ENCODE peak calls at places on chromosomes 16 and 17, in nine cellular contexts. V is hepatocyte, R is HCT116, S is brain microvascular endothelial cell, Q is uterus, J is IMR-90, K is endodermal cell, N is heart left ventricle, I is psoas muscle. D is an unnamed sample. For H3K36me3, the result is how much of the 10 kb centered on the place peaks cover.

GRCh38 chr16:86490859-86491642 is 19.3 kb upstream of the FOXF1 start:
- DNase-seq in V (no peak), R (no peak), S (no peak), Q (no peak), J (peak), K (no peak), N (no peak), I (no peak), D (no peak)

GRCh38 chr17:70976447-70976846 is 807.1 kb downstream of the KCNJ2 start:
- DNase-seq in V (no peak), R (no peak), S (no peak), Q (no peak), J (no peak), K (no peak), N (no peak), I (no peak), D (no peak)

GRCh38 chr17:42275527-42276358 is 448 bp downstream of the STAT5B start:
- DNase-seq in V (peak), R (no peak), S (peak), Q (peak), J (peak), K (peak), N (no peak), I (no peak), D (no peak)

GRCh38 chr17:72717676-72718075 is 374.8 kb downstream of the SLC39A11 start:
- DNase-seq in V (no peak), R (peak), S (no peak), Q (no peak), J (no peak), K (no peak), N (no peak), I (no peak), D (no peak)

GRCh38 chr16:19830902-19831555 is 53.6 kb downstream of the GPRC5B start:
- DNase-seq in V (no peak), R (no peak), S (no peak), Q (no peak), J (no peak), K (no peak), N (no peak), I (no peak), D (no peak)

GRCh38 chr16:50718061-50718760 is 23.7 kb upstream of the CYLD start:
- DNase-seq in V (no peak), R (no peak), S (no peak), Q (no peak), J (peak), K (no peak), N (no peak), I (no peak), D (no peak)

GRCh38 chr17:15278381-15278780 is 13.3 kb upstream of the PMP22 start:
- DNase-seq in V (no peak), R (no peak), S (no peak), Q (no peak), J (no peak), K (peak), N (no peak), I (no peak), D (no peak)

GRCh38 chr16:68126395-68126794 is 41.2 kb downstream of the NFATC3 start:
- DNase-seq in V (no peak), R (no peak), S (no peak), Q (no peak), J (no peak), K (no peak), N (no peak), I (no peak), D (no peak)

GRCh38 chr17:45733781-45734180 is 50.3 kb upstream of the CRHR1 start:
- DNase-seq in V (no peak), R (no peak), S (no peak), Q (no peak), J (no peak), K (peak), N (no peak), I (no peak), D (no peak)

GRCh38 chr16:29925173-29925804 is 737 bp downstream of the KCTD13 start:
- DNase-seq in V (no peak), R (no peak), S (no peak), Q (no peak), J (no peak), K (peak), N (no peak), I (no peak), D (no peak)

GRCh38 chr17:13162361-13162760 is 144.5 kb upstream of the ELAC2 start:
- DNase-seq in V (no peak), R (no peak), S (no peak), Q (no peak), J (no peak), K (no peak), N (no peak), I (no peak), D (no peak)

GRCh38 chr17:68518063-68518815 is 6.0 kb downstream of the PRKAR1A start:
- DNase-seq in V (no peak), R (no peak), S (no peak), Q (no peak), J (no peak), K (peak), N (no peak), I (no peak), D (no peak)

GRCh38 chr16:14562691-14563491 is 67.2 kb downstream of the PARN start:
- DNase-seq in V (peak), R (no peak), S (peak), Q (no peak), J (peak), K (no peak), N (peak), I (peak), D (peak)

GRCh38 chr16:55502801-55503366 is 6.0 kb upstream of the LPCAT2 start:
- DNase-seq in V (peak), R (peak), S (peak), Q (peak), J (peak), K (peak), N (peak), I (peak), D (no peak)

GRCh38 chr16:82563401-82563800 is 63.4 kb upstream of the CDH13 start:
- DNase-seq in V (no peak), R (no peak), S (no peak), Q (no peak), J (no peak), K (no peak), N (no peak), I (no peak), D (no peak)

GRCh38 chr17:78738245-78738644 is 43.8 kb downstream of the CYTH1 start:
- DNase-seq in V (peak), R (no peak), S (no peak), Q (no peak), J (no peak), K (peak), N (no peak), I (no peak), D (no peak)

GRCh38 chr16:73020409-73020884 is 27.5 kb downstream of the ZFHX3 start:
- DNase-seq in V (peak), R (peak), S (peak), Q (no peak), J (peak), K (peak), N (peak), I (peak), D (peak)

GRCh38 chr17:67200727-67201301 is 44.2 kb downstream of the HELZ start:
- DNase-seq in V (no peak), R (peak), S (no peak), Q (no peak), J (no peak), K (no peak), N (no peak), I (no peak), D (peak)

GRCh38 chr17:27805520-27806146 is 5.3 kb upstream of the NOS2 start:
- DNase-seq in V (peak), R (peak), S (peak), Q (peak), J (peak), K (peak), N (peak), I (peak), D (peak)

GRCh38 chr16:55146939-55147338 is 177.1 kb upstream of the IRX6 start:
- DNase-seq in V (peak), R (no peak), S (no peak), Q (no peak), J (no peak), K (no peak), N (no peak), I (no peak), D (no peak)

GRCh38 chr17:60247836-60248461 is 98.2 kb downstream of the CA4 start:
- DNase-seq in V (no peak), R (no peak), S (no peak), Q (no peak), J (no peak), K (no peak), N (no peak), I (no peak), D (no peak)

GRCh38 chr17:14737984-14738651 is 437.2 kb downstream of the HS3ST3B1 start:
- DNase-seq in V (peak), R (no peak), S (peak), Q (no peak), J (peak), K (peak), N (peak), I (peak), D (peak)

DNA sequence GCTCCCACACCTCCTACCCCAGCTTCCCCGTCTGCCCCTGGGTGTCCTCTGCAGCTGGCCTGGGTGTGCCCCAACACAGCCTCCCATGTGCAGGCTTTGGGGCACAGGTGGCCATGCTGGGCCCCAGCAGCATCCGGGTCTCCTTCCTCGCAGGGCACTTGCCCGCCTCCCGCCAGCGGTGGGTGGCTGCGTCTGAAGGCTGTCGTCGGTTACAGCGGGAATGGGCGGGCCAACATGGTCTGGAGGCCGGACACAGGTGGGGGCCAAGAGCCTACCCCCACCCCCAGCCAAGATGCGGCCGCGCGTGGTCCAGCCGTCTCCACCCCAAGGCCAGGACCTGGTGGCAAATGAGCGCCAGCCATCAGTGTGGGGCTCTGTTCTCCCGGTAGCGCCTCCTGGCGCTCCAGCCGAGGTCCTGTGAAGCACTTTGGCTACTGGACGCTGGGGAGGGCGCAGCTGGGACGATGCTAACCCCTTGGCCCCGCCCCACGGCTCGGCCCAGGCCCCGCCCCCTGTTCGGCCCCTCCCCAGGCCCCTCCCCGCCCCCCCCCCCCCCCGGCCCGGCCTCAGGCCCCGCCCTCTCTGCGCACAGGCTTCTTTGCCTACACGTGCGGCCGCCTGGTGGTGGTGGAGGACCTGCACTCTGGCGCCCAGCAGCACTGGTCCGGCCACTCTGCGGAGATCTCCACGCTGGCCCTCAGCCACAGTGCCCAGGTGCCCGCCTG is 7.3 kb upstream of the RHOT2 start:
- DNase-seq in V (peak), R (peak), S (peak), Q (peak), J (peak), K (peak), N (peak), I (peak), D (peak)
- H3K4me3 ChIP-seq in V (no peak), R (no peak), S (peak), Q (no peak), J (no peak), K (no peak), N (peak), I (peak), D (no peak)

DNA sequence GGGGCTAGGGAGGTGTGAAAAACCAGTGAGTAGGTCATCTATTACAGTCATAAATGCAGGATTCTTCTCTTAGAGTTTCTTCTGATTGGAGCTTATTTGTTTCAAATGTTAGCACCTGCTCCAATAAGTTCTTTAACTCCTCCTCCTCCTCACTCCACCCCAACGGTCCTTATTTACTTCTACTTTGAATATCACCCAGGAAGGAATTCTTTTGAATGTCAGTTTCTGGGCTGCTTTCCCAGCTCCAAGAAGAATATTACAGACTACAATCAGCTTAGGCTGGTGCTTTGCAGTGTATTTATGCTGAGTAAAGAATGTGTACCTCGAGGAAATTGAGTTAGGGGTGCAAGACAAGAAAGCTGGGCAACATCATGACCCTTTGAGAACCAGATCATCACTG is 30.8 kb downstream of the MAP3K3 start:
- DNase-seq in V (no peak), R (no peak), S (no peak), Q (no peak), J (no peak), K (no peak), N (no peak), I (no peak), D (no peak)
- H3K36me3 ChIP-seq in V (under half), R (under half), S (under half), Q (under half), J (under half), K (under half), N (half or more), I (half or more), D (under half)

GRCh38 chr16:47045459-47045858 is 72.0 kb upstream of the DNAJA2 start:
- DNase-seq in V (no peak), R (no peak), S (no peak), Q (no peak), J (no peak), K (no peak), N (no peak), I (no peak), D (no peak)

GRCh38 chr16:47043970-47044684 is 70.7 kb upstream of the DNAJA2 start:
- DNase-seq in V (no peak), R (no peak), S (no peak), Q (no peak), J (no peak), K (no peak), N (peak), I (no peak), D (no peak)

GRCh38 chr16:47043200-47043599 is 69.7 kb upstream of the DNAJA2 start:
- DNase-seq in V (no peak), R (no peak), S (no peak), Q (no peak), J (no peak), K (no peak), N (no peak), I (no peak), D (no peak)

GRCh38 chr16:47046726-47047602 is 73.5 kb upstream of the DNAJA2 start:
- DNase-seq in V (no peak), R (no peak), S (no peak), Q (no peak), J (no peak), K (no peak), N (no peak), I (no peak), D (no peak)

DNA sequence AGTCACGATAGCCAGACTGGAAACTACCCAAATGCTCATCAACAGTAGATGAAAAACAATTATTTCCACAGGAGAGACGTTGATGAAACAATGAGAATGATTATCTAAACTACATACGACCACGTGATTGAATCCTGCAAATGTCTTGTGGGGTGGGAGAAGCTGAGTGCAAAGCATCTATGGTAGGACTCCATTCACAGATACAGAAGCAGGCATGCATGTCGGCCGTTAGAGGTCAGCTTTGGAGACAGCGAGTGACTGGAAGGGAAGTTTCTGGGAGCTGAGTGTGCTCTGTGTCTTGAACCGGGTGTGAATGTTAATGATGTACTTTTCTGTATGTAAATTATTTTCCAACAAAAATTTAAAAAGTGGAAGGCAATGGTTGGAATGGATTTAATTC is 71.5 kb upstream of the DNAJA2 start:
- DNase-seq in V (no peak), R (no peak), S (no peak), Q (no peak), J (no peak), K (no peak), N (no peak), I (no peak), D (no peak)
- TF ChIP-seq CTCF in V (peak), R (no peak), S (peak), Q (no peak), J (no peak), K (peak), N (no peak), I (no peak), D (no peak)

GRCh38 chr17:56244268-56244890 is 91.1 kb downstream of the ANKFN1 start:
- DNase-seq in V (no peak), R (no peak), S (no peak), Q (no peak), J (no peak), K (no peak), N (no peak), I (no peak), D (no peak)

DNA sequence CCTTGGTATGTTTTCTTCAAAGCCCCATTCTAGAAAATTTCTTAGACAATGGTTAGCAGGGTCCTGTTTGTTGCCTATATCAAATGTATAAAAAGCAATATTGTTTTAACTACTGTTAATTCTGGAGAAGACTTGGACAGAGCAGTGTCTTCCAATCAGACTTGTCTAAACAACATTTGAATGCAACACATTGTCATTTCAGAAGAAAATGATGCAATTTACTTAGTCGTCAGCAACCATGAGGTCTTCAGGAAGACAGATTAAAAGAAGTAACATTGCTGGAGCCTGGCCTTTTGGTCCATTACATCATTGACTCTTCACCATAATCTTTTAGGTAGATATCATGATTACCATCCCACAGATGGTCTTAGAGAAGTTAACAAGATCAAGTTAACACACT is 94.5 kb downstream of the ANKFN1 start:
- DNase-seq in V (no peak), R (no peak), S (no peak), Q (no peak), J (no peak), K (no peak), N (no peak), I (no peak), D (no peak)
- H3K4me3 ChIP-seq in V (no peak), R (no peak), S (no peak), Q (no peak), J (no peak), K (no peak), N (no peak), I (no peak), D (no peak)

GRCh38 chr17:10120749-10121148 is 77.7 kb downstream of the GAS7 start:
- DNase-seq in V (no peak), R (no peak), S (no peak), Q (no peak), J (peak), K (peak), N (no peak), I (no peak), D (no peak)

GRCh38 chr17:10125761-10126553 is 72.4 kb downstream of the GAS7 start:
- DNase-seq in V (peak), R (no peak), S (no peak), Q (peak), J (peak), K (peak), N (no peak), I (no peak), D (no peak)

GRCh38 chr17:10120113-10120485 is 78.3 kb downstream of the GAS7 start:
- DNase-seq in V (no peak), R (no peak), S (no peak), Q (no peak), J (no peak), K (no peak), N (no peak), I (no peak), D (no peak)

GRCh38 chr17:10121971-10122707 is 76.3 kb downstream of the GAS7 start:
- DNase-seq in V (no peak), R (no peak), S (no peak), Q (peak), J (peak), K (peak), N (no peak), I (peak), D (no peak)

DNA sequence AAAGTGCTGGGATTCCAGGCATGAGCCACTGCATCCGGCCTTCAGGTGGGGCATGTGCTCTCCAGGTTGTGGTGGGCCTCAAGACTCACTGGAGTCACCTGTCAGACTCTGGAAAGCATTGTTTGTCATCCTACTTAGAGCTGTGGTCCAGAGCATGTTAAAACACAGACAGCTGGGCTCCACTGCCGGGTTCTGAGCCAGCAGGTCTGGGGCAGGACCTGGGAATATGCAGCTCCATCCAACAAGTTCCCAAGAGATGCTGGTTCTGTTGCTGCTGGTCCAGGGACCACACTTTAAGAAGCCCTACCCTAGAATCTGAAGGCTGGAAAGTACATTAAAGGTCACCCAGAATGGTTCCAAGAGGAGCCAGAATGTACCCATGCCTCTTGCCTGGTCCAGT is 75.3 kb downstream of the GAS7 start:
- DNase-seq in V (no peak), R (no peak), S (no peak), Q (no peak), J (no peak), K (peak), N (no peak), I (no peak), D (no peak)
- H3K36me3 ChIP-seq in V (under half), R (under half), S (under half), Q (under half), J (under half), K (under half), N (under half), I (under half), D (under half)

GRCh38 chr16:58755989-58756649 is 22.0 kb upstream of the GOT2 start:
- DNase-seq in V (peak), R (peak), S (peak), Q (peak), J (peak), K (peak), N (peak), I (peak), D (peak)
- TF ChIP-seq CTCF in V (peak), R (peak), S (peak), Q (peak), J (peak), K (peak), N (peak), I (peak), D (peak)

GRCh38 chr16:49491111-49491670 is 117.6 kb downstream of the C16orf78 start:
- DNase-seq in V (no peak), R (no peak), S (no peak), Q (no peak), J (no peak), K (no peak), N (peak), I (peak), D (no peak)
- H3K4me3 ChIP-seq in V (no peak), R (no peak), S (no peak), Q (no peak), J (no peak), K (no peak), N (no peak), I (peak), D (no peak)

GRCh38 chr17:62648247-62648953 is 20.9 kb downstream of the MRC2 start:
- DNase-seq in V (no peak), R (no peak), S (no peak), Q (no peak), J (peak), K (peak), N (peak), I (no peak), D (no peak)
- H3K36me3 ChIP-seq in V (under half), R (under half), S (under half), Q (under half), J (under half), K (under half), N (under half), I (under half), D (under half)

GRCh38 chr17:47095268-47095667 is 93.8 kb downstream of the CDC27 start:
- DNase-seq in V (no peak), R (no peak), S (no peak), Q (no peak), J (no peak), K (no peak), N (no peak), I (no peak), D (no peak)
- TF ChIP-seq CTCF in V (no peak), R (no peak), S (peak), Q (no peak), J (no peak), K (no peak), N (no peak), I (no peak), D (no peak)